ENCODE peak calls at places on chromosomes 5 and 9, in six cellular contexts. O is body of pancreas, W is fibroblast of the aortic adventitia, Y is left lung, H is AG09309, X is NB4. N is an unnamed sample.

GRCh38 chr9:11443631-11444030 is 830.8 kb upstream of the PTPRD start:
- DNase-seq in O (no peak), W (no peak), Y (no peak), H (no peak), X (no peak), N (no peak)

GRCh38 chr9:88270398-88270797 is 117.8 kb upstream of the SPIN1 start:
- DNase-seq in O (no peak), W (no peak), Y (no peak), H (no peak), X (no peak), N (no peak)

GRCh38 chr5:101418735-101419134 is 515.7 kb upstream of the ST8SIA4 start:
- DNase-seq in O (no peak), W (peak), Y (no peak), H (no peak), X (no peak), N (no peak)

GRCh38 chr5:36403601-36404311 is 102.1 kb upstream of the RANBP3L start:
- DNase-seq in O (peak), W (peak), Y (no peak), H (peak), X (peak), N (peak)

GRCh38 chr9:98314381-98315066 is 59.1 kb upstream of the TBC1D2 start:
- DNase-seq in O (no peak), W (peak), Y (peak), H (peak), X (peak), N (no peak)

GRCh38 chr9:4077499-4078102 is 222.3 kb downstream of the GLIS3 start:
- DNase-seq in O (peak), W (peak), Y (peak), H (peak), X (peak), N (peak)

GRCh38 chr9:122191519-122191918 is 31.8 kb downstream of the MORN5 start:
- DNase-seq in O (no peak), W (no peak), Y (no peak), H (no peak), X (no peak), N (no peak)

GRCh38 chr9:125763373-125763772 is 16.2 kb downstream of the PBX3 start:
- DNase-seq in O (no peak), W (peak), Y (no peak), H (no peak), X (peak), N (peak)

GRCh38 chr5:75551471-75551870 is 39.8 kb downstream of the POLK start:
- DNase-seq in O (no peak), W (peak), Y (no peak), H (peak), X (no peak), N (no peak)

GRCh38 chr9:72844440-72844768 is 108.4 kb downstream of the ALDH1A1 start:
- DNase-seq in O (no peak), W (no peak), Y (no peak), H (no peak), X (no peak), N (no peak)

GRCh38 chr5:133904641-133905040 is 63.8 kb downstream of the C5orf15 start:
- DNase-seq in O (no peak), W (no peak), Y (no peak), H (no peak), X (no peak), N (no peak)

GRCh38 chr9:71446499-71447411 is 321.6 kb downstream of the CEMIP2 start:
- DNase-seq in O (peak), W (peak), Y (peak), H (peak), X (peak), N (peak)

GRCh38 chr9:126611592-126612328 is 2.0 kb upstream of the LMX1B start:
- DNase-seq in O (peak), W (peak), Y (peak), H (no peak), X (peak), N (peak)

GRCh38 chr9:130474131-130474530 is 29.4 kb downstream of the ASS1 start:
- DNase-seq in O (no peak), W (no peak), Y (no peak), H (no peak), X (no peak), N (no peak)
- H3K4me3 ChIP-seq in O (no peak), W (no peak), Y (no peak), H (no peak), X (no peak), N (no peak)

GRCh38 chr5:53425598-53426516 is 54.6 kb upstream of the FST start:
- DNase-seq in O (peak), W (peak), Y (no peak), H (no peak), X (peak), N (no peak)
- TF ChIP-seq CTCF in O (peak), W (peak), Y (no peak), H (no peak), X (peak), N (no peak)

GRCh38 chr9:109253637-109254284 is 67.1 kb downstream of the EPB41L4B start:
- DNase-seq in O (peak), W (peak), Y (no peak), H (no peak), X (no peak), N (peak)
- H3K4me3 ChIP-seq in O (no peak), W (no peak), Y (no peak), H (no peak), X (no peak), N (no peak)

GRCh38 chr9:123362856-123363255 is 6.9 kb downstream of the CRB2 start:
- DNase-seq in O (no peak), W (no peak), Y (no peak), H (no peak), X (no peak), N (no peak)

GRCh38 chr9:123368023-123368422 is 12.0 kb downstream of the CRB2 start:
- DNase-seq in O (no peak), W (no peak), Y (no peak), H (no peak), X (no peak), N (no peak)

GRCh38 chr9:123365881-123366528 is 10.0 kb downstream of the CRB2 start:
- DNase-seq in O (no peak), W (no peak), Y (no peak), H (no peak), X (no peak), N (no peak)

GRCh38 chr9:123364241-123364824 is 8.3 kb downstream of the CRB2 start:
- DNase-seq in O (no peak), W (peak), Y (peak), H (no peak), X (no peak), N (no peak)

DNA sequence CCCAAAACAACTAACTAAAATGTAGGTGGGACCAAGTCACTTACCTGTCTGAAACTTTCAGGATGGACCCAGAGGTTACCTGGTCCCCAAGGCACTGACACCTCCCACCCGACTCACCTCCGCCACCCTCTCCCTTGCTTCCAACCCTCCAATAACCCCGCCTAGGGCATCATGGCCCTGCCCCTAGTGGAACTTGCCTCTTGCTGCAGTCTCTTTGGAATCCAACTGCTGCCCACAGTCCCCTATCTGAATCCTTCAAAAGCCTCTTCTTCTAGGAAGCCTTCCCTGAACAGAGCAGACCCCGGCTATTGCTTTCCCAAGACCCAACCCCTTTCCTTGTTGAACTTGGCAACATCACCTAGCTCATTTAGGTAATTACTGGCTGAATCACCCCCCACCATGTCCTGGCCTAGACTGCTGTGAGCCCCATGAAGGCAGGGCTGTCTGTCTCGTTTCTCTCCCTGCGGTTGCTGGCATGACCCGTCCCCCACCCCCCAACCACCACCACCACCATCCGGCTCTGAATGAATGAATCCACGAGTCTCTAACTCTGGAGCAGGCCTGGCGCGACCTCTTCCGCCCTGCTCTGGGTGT is 9.4 kb downstream of the CRB2 start:
- DNase-seq in O (no peak), W (no peak), Y (no peak), H (no peak), X (no peak), N (no peak)
- TF ChIP-seq CTCF in O (no peak), W (peak), Y (no peak), H (no peak), X (peak), N (peak)

DNA sequence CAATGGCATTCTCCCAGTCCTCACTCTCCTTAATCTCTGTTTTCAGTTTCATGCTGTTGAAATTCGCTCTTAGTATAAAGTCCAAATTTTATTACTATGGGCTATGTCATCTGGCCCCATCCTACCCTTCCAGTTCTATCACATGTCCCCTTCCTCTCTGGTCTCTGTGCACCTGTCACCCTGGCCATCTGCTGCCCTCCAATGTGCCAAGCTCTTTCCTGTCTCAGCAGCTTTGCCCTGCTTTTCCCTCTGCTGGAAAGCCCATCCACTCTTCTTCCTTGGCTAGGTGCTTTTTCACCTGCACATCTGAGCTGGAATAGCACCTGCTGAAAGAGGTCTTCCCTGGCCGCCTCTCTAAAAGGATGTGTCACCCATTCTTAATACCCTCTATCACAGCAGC is 284.6 kb upstream of the MAP3K1 start:
- DNase-seq in O (no peak), W (no peak), Y (no peak), H (no peak), X (no peak), N (no peak)
- H3K4me3 ChIP-seq in O (no peak), W (no peak), Y (no peak), H (no peak), X (no peak), N (no peak)

GRCh38 chr5:132461235-132461634 is 29.3 kb downstream of the IRF1 start:
- DNase-seq in O (no peak), W (no peak), Y (no peak), H (no peak), X (no peak), N (no peak)

GRCh38 chr5:132459031-132459982 is 31.3 kb downstream of the IRF1 start:
- DNase-seq in O (no peak), W (peak), Y (peak), H (peak), X (peak), N (peak)

GRCh38 chr5:132461671-132462070 is 28.9 kb downstream of the IRF1 start:
- DNase-seq in O (no peak), W (no peak), Y (no peak), H (no peak), X (no peak), N (no peak)

GRCh38 chr5:132460835-132461230 is 29.7 kb downstream of the IRF1 start:
- DNase-seq in O (no peak), W (no peak), Y (no peak), H (no peak), X (no peak), N (no peak)

DNA sequence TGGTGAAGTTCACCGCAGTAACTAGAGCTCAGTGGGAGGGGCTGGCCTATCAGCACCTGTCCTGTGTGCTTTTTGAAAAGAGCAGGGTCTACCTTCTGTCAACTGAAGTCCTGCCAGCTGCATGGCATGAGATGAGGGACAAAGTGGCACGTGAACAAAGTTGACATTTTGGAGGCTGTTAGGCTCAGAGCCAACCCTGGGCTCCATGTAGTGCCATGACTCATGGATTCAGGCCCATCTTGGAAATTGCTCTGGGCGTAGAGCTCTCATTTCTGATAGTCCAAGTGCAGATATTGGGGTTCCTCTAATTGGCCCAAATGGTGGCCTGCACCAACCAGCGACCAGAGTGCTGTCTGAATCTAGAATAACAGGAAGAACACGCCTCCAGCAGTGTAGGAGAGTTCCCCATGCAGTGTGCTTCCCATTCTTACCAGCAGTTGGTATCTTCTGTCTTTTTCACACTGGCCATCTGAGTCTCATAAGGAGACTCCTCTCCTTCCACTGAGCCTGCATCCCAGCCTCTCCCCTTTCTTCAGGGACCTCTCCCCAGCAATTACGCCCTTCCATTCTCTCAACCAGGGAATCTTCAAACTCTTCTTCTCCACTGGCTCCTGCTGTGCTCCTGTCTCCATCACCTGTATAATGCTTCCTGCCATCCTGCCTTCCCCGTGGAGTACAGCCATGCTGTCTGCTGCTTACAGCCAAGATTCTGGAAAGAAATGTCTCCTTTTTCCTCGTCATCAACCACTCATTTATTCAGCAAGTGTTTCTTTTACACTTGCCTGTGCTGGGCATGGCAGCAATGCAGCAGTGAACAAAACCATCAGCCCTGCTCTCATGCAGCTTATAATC is 30.4 kb downstream of the IRF1 start:
- DNase-seq in O (no peak), W (no peak), Y (peak), H (no peak), X (peak), N (no peak)
- TF ChIP-seq CTCF in O (no peak), W (peak), Y (no peak), H (peak), X (peak), N (peak)

GRCh38 chr5:163094492-163095180 is 342.8 kb upstream of the CCNG1 start:
- DNase-seq in O (no peak), W (no peak), Y (no peak), H (no peak), X (no peak), N (no peak)
- H3K4me3 ChIP-seq in O (no peak), W (no peak), Y (no peak), H (no peak), X (no peak), N (no peak)

GRCh38 chr9:21904776-21905175 is 89.4 kb downstream of the CDKN2A start:
- DNase-seq in O (no peak), W (no peak), Y (no peak), H (no peak), X (no peak), N (no peak)
- TF ChIP-seq CTCF in O (no peak), W (peak), Y (no peak), H (peak), X (no peak), N (peak)

GRCh38 chr9:127966416-127967150 is 14.2 kb downstream of the EEIG1 start:
- DNase-seq in O (peak), W (no peak), Y (no peak), H (no peak), X (no peak), N (no peak)
- H3K4me3 ChIP-seq in O (no peak), W (no peak), Y (no peak), H (no peak), X (no peak), N (no peak)

N was measured in astrocyte of the cerebellum.